ENCODE peak calls at places on chromosome 1, in eight cellular contexts. Z, L, U, J, R, K, W and A are unnamed samples.

GRCh38 chr1:230149751-230150584 is 82.9 kb downstream of the GALNT2 start:
- DNase-seq in Z (no peak), L (no peak), U (no peak), J (peak), R (no peak), K (peak), W (no peak), A (no peak)

GRCh38 chr1:225617956-225618355 is 35.0 kb downstream of the ENAH start:
- DNase-seq in Z (no peak), L (peak), U (no peak), J (no peak), R (no peak), K (no peak), W (no peak), A (no peak)

GRCh38 chr1:54803761-54804470 is 2.8 kb upstream of the TTC22 start:
- DNase-seq in Z (no peak), L (no peak), U (no peak), J (peak), R (no peak), K (peak), W (no peak), A (peak)

GRCh38 chr1:46034601-46035516 is 97.6 kb downstream of the PIK3R3 start:
- DNase-seq in Z (no peak), L (no peak), U (no peak), J (no peak), R (no peak), K (no peak), W (no peak), A (no peak)

GRCh38 chr1:178418284-178418955 is 78.3 kb downstream of the CLEC20A start:
- DNase-seq in Z (no peak), L (no peak), U (no peak), J (no peak), R (no peak), K (peak), W (no peak), A (no peak)

GRCh38 chr1:72280714-72281113 is 1.6 kb downstream of the NEGR1 start:
- DNase-seq in Z (no peak), L (no peak), U (no peak), J (no peak), R (no peak), K (no peak), W (no peak), A (no peak)

GRCh38 chr1:7334475-7335035 is 436.5 kb upstream of the VAMP3 start:
- DNase-seq in Z (no peak), L (peak), U (no peak), J (no peak), R (peak), K (no peak), W (no peak), A (no peak)

GRCh38 chr1:119453021-119453420 is 38.1 kb downstream of the HSD3B2 start:
- DNase-seq in Z (no peak), L (no peak), U (no peak), J (peak), R (peak), K (peak), W (no peak), A (no peak)

GRCh38 chr1:235617140-235617539 is 32.4 kb downstream of the GNG4 start:
- DNase-seq in Z (no peak), L (no peak), U (no peak), J (no peak), R (no peak), K (no peak), W (no peak), A (no peak)

GRCh38 chr1:161770250-161770649 is 4.1 kb downstream of the ATF6 start:
- DNase-seq in Z (no peak), L (no peak), U (no peak), J (no peak), R (no peak), K (no peak), W (no peak), A (no peak)